ENCODE peak calls at places on chromosomes 5 and 9, in five cellular contexts. One of them, this sample, is unnamed.

GRCh38 chr9:21559402-21560280 is 77.5 kb upstream of the IFNE start:
- DNase-seq in GM12865: peak
- DNase-seq in stimulated activated naive CD8-positive, alpha-beta T cell treated with anti-CD3 and anti-CD28 coated beads, Interleukin-15, Interleukin-2, amounts not matched to agents 100 U/mL and 50 U/mL, for 24 hours: peak
- DNase-seq in activated CD4-positive, alpha-beta T cell treated with anti-CD3 and anti-CD28 coated beads, Interleukin-2, amount 50 U/mL, for 48 hours: peak
- DNase-seq in bronchial epithelial cell: peak
- DNase-seq in this sample: no peak

GRCh38 chr5:139133237-139133636 is 64.9 kb downstream of the SIL1 start:
- DNase-seq in bronchial epithelial cell: no peak
- DNase-seq in activated CD4-positive, alpha-beta T cell treated with anti-CD3 and anti-CD28 coated beads, Interleukin-2, amount 50 U/mL, for 48 hours: no peak
- DNase-seq in stimulated activated naive CD8-positive, alpha-beta T cell treated with anti-CD3 and anti-CD28 coated beads, Interleukin-15, Interleukin-2, amounts not matched to agents 100 U/mL and 50 U/mL, for 24 hours: no peak
- DNase-seq in GM12865: no peak
- DNase-seq in this sample: no peak

GRCh38 chr5:88845081-88845697 is 37.8 kb downstream of the MEF2C start:
- DNase-seq in activated CD4-positive, alpha-beta T cell treated with anti-CD3 and anti-CD28 coated beads, Interleukin-2, amount 50 U/mL, for 48 hours: no peak
- DNase-seq in bronchial epithelial cell: no peak
- DNase-seq in GM12865: peak
- DNase-seq in stimulated activated naive CD8-positive, alpha-beta T cell treated with anti-CD3 and anti-CD28 coated beads, Interleukin-15, Interleukin-2, amounts not matched to agents 100 U/mL and 50 U/mL, for 24 hours: no peak
- DNase-seq in this sample: no peak

GRCh38 chr9:7676757-7677156 is 122.8 kb downstream of the DMAC1 start:
- DNase-seq in activated CD4-positive, alpha-beta T cell treated with anti-CD3 and anti-CD28 coated beads, Interleukin-2, amount 50 U/mL, for 48 hours: no peak
- DNase-seq in GM12865: no peak
- DNase-seq in stimulated activated naive CD8-positive, alpha-beta T cell treated with anti-CD3 and anti-CD28 coated beads, Interleukin-15, Interleukin-2, amounts not matched to agents 100 U/mL and 50 U/mL, for 24 hours: no peak
- DNase-seq in bronchial epithelial cell: no peak
- DNase-seq in this sample: no peak

GRCh38 chr9:115395511-115396021 is 277.6 kb upstream of the TNC start:
- DNase-seq in stimulated activated naive CD8-positive, alpha-beta T cell treated with anti-CD3 and anti-CD28 coated beads, Interleukin-15, Interleukin-2, amounts not matched to agents 100 U/mL and 50 U/mL, for 24 hours: no peak
- DNase-seq in bronchial epithelial cell: peak
- DNase-seq in GM12865: no peak
- DNase-seq in activated CD4-positive, alpha-beta T cell treated with anti-CD3 and anti-CD28 coated beads, Interleukin-2, amount 50 U/mL, for 48 hours: no peak
- DNase-seq in this sample: no peak

GRCh38 chr9:129235931-129236331 is 57.9 kb upstream of the IER5L start:
- DNase-seq in activated CD4-positive, alpha-beta T cell treated with anti-CD3 and anti-CD28 coated beads, Interleukin-2, amount 50 U/mL, for 48 hours: peak
- DNase-seq in stimulated activated naive CD8-positive, alpha-beta T cell treated with anti-CD3 and anti-CD28 coated beads, Interleukin-15, Interleukin-2, amounts not matched to agents 100 U/mL and 50 U/mL, for 24 hours: peak
- DNase-seq in bronchial epithelial cell: no peak
- DNase-seq in GM12865: peak
- DNase-seq in this sample: no peak

GRCh38 chr5:137496919-137497318 is 2.2 kb downstream of the SPOCK1 start:
- DNase-seq in activated CD4-positive, alpha-beta T cell treated with anti-CD3 and anti-CD28 coated beads, Interleukin-2, amount 50 U/mL, for 48 hours: no peak
- DNase-seq in GM12865: no peak
- DNase-seq in stimulated activated naive CD8-positive, alpha-beta T cell treated with anti-CD3 and anti-CD28 coated beads, Interleukin-15, Interleukin-2, amounts not matched to agents 100 U/mL and 50 U/mL, for 24 hours: no peak
- DNase-seq in bronchial epithelial cell: no peak
- DNase-seq in this sample: no peak

GRCh38 chr5:145347026-145347616 is 488.0 kb downstream of the PRELID2 start:
- DNase-seq in GM12865: peak
- DNase-seq in bronchial epithelial cell: peak
- DNase-seq in stimulated activated naive CD8-positive, alpha-beta T cell treated with anti-CD3 and anti-CD28 coated beads, Interleukin-15, Interleukin-2, amounts not matched to agents 100 U/mL and 50 U/mL, for 24 hours: no peak
- DNase-seq in activated CD4-positive, alpha-beta T cell treated with anti-CD3 and anti-CD28 coated beads, Interleukin-2, amount 50 U/mL, for 48 hours: no peak
- DNase-seq in this sample: no peak

GRCh38 chr5:66337827-66338226 is 193.7 kb downstream of the SREK1 start:
- DNase-seq in activated CD4-positive, alpha-beta T cell treated with anti-CD3 and anti-CD28 coated beads, Interleukin-2, amount 50 U/mL, for 48 hours: no peak
- DNase-seq in stimulated activated naive CD8-positive, alpha-beta T cell treated with anti-CD3 and anti-CD28 coated beads, Interleukin-15, Interleukin-2, amounts not matched to agents 100 U/mL and 50 U/mL, for 24 hours: no peak
- DNase-seq in GM12865: no peak
- DNase-seq in bronchial epithelial cell: no peak
- DNase-seq in this sample: no peak

GRCh38 chr9:91992636-91993035 is 42.6 kb upstream of the ROR2 start:
- DNase-seq in bronchial epithelial cell: no peak
- DNase-seq in GM12865: no peak
- DNase-seq in stimulated activated naive CD8-positive, alpha-beta T cell treated with anti-CD3 and anti-CD28 coated beads, Interleukin-15, Interleukin-2, amounts not matched to agents 100 U/mL and 50 U/mL, for 24 hours: no peak
- DNase-seq in activated CD4-positive, alpha-beta T cell treated with anti-CD3 and anti-CD28 coated beads, Interleukin-2, amount 50 U/mL, for 48 hours: no peak
- DNase-seq in this sample: no peak

GRCh38 chr9:133574791-133575672 is 34.2 kb downstream of the FAM163B start:
- DNase-seq in bronchial epithelial cell: no peak
- DNase-seq in GM12865: no peak
- DNase-seq in stimulated activated naive CD8-positive, alpha-beta T cell treated with anti-CD3 and anti-CD28 coated beads, Interleukin-15, Interleukin-2, amounts not matched to agents 100 U/mL and 50 U/mL, for 24 hours: no peak
- DNase-seq in activated CD4-positive, alpha-beta T cell treated with anti-CD3 and anti-CD28 coated beads, Interleukin-2, amount 50 U/mL, for 48 hours: no peak
- DNase-seq in this sample: no peak

GRCh38 chr5:140189977-140190867 is 15.2 kb downstream of the CYSTM1 start:
- DNase-seq in activated CD4-positive, alpha-beta T cell treated with anti-CD3 and anti-CD28 coated beads, Interleukin-2, amount 50 U/mL, for 48 hours: no peak
- DNase-seq in stimulated activated naive CD8-positive, alpha-beta T cell treated with anti-CD3 and anti-CD28 coated beads, Interleukin-15, Interleukin-2, amounts not matched to agents 100 U/mL and 50 U/mL, for 24 hours: no peak
- DNase-seq in bronchial epithelial cell: peak
- DNase-seq in GM12865: no peak
- DNase-seq in this sample: no peak

GRCh38 chr9:20012232-20012631 is 223.4 kb upstream of the SLC24A2 start:
- DNase-seq in bronchial epithelial cell: no peak
- DNase-seq in stimulated activated naive CD8-positive, alpha-beta T cell treated with anti-CD3 and anti-CD28 coated beads, Interleukin-15, Interleukin-2, amounts not matched to agents 100 U/mL and 50 U/mL, for 24 hours: no peak
- DNase-seq in GM12865: no peak
- DNase-seq in activated CD4-positive, alpha-beta T cell treated with anti-CD3 and anti-CD28 coated beads, Interleukin-2, amount 50 U/mL, for 48 hours: peak
- DNase-seq in this sample: no peak

GRCh38 chr9:134014946-134015345 is 10.3 kb upstream of the BRD3OS start:
- DNase-seq in GM12865: no peak
- DNase-seq in activated CD4-positive, alpha-beta T cell treated with anti-CD3 and anti-CD28 coated beads, Interleukin-2, amount 50 U/mL, for 48 hours: no peak
- DNase-seq in stimulated activated naive CD8-positive, alpha-beta T cell treated with anti-CD3 and anti-CD28 coated beads, Interleukin-15, Interleukin-2, amounts not matched to agents 100 U/mL and 50 U/mL, for 24 hours: no peak
- DNase-seq in bronchial epithelial cell: peak
- DNase-seq in this sample: no peak

GRCh38 chr9:135184661-135185459 is 97.4 kb downstream of the OLFM1 start:
- DNase-seq in stimulated activated naive CD8-positive, alpha-beta T cell treated with anti-CD3 and anti-CD28 coated beads, Interleukin-15, Interleukin-2, amounts not matched to agents 100 U/mL and 50 U/mL, for 24 hours: no peak
- DNase-seq in activated CD4-positive, alpha-beta T cell treated with anti-CD3 and anti-CD28 coated beads, Interleukin-2, amount 50 U/mL, for 48 hours: no peak
- DNase-seq in bronchial epithelial cell: no peak
- DNase-seq in GM12865: no peak
- DNase-seq in this sample: no peak

GRCh38 chr5:111670826-111671492 is 86.0 kb downstream of the NREP start:
- DNase-seq in GM12865: no peak
- DNase-seq in bronchial epithelial cell: peak
- DNase-seq in stimulated activated naive CD8-positive, alpha-beta T cell treated with anti-CD3 and anti-CD28 coated beads, Interleukin-15, Interleukin-2, amounts not matched to agents 100 U/mL and 50 U/mL, for 24 hours: no peak
- DNase-seq in activated CD4-positive, alpha-beta T cell treated with anti-CD3 and anti-CD28 coated beads, Interleukin-2, amount 50 U/mL, for 48 hours: no peak
- DNase-seq in this sample: no peak

GRCh38 chr5:5314166-5314565 is 108.3 kb upstream of the ICE1 start:
- DNase-seq in GM12865: no peak
- DNase-seq in activated CD4-positive, alpha-beta T cell treated with anti-CD3 and anti-CD28 coated beads, Interleukin-2, amount 50 U/mL, for 48 hours: no peak
- DNase-seq in bronchial epithelial cell: no peak
- DNase-seq in stimulated activated naive CD8-positive, alpha-beta T cell treated with anti-CD3 and anti-CD28 coated beads, Interleukin-15, Interleukin-2, amounts not matched to agents 100 U/mL and 50 U/mL, for 24 hours: no peak
- DNase-seq in this sample: no peak

GRCh38 chr9:97808972-97809371 is 44.1 kb upstream of the FOXE1 start:
- DNase-seq in bronchial epithelial cell: peak
- DNase-seq in GM12865: no peak
- DNase-seq in activated CD4-positive, alpha-beta T cell treated with anti-CD3 and anti-CD28 coated beads, Interleukin-2, amount 50 U/mL, for 48 hours: no peak
- DNase-seq in stimulated activated naive CD8-positive, alpha-beta T cell treated with anti-CD3 and anti-CD28 coated beads, Interleukin-15, Interleukin-2, amounts not matched to agents 100 U/mL and 50 U/mL, for 24 hours: no peak
- DNase-seq in this sample: no peak

GRCh38 chr9:86723351-86723750 is 224.0 kb downstream of the GAS1 start:
- DNase-seq in activated CD4-positive, alpha-beta T cell treated with anti-CD3 and anti-CD28 coated beads, Interleukin-2, amount 50 U/mL, for 48 hours: no peak
- DNase-seq in GM12865: no peak
- DNase-seq in bronchial epithelial cell: no peak
- DNase-seq in stimulated activated naive CD8-positive, alpha-beta T cell treated with anti-CD3 and anti-CD28 coated beads, Interleukin-15, Interleukin-2, amounts not matched to agents 100 U/mL and 50 U/mL, for 24 hours: peak
- DNase-seq in this sample: no peak

GRCh38 chr5:124477577-124477976 is 268.9 kb downstream of the ZNF608 start:
- DNase-seq in activated CD4-positive, alpha-beta T cell treated with anti-CD3 and anti-CD28 coated beads, Interleukin-2, amount 50 U/mL, for 48 hours: no peak
- DNase-seq in GM12865: no peak
- DNase-seq in stimulated activated naive CD8-positive, alpha-beta T cell treated with anti-CD3 and anti-CD28 coated beads, Interleukin-15, Interleukin-2, amounts not matched to agents 100 U/mL and 50 U/mL, for 24 hours: no peak
- DNase-seq in bronchial epithelial cell: no peak
- DNase-seq in this sample: no peak

GRCh38 chr5:175739973-175740372 is 82.1 kb downstream of the HRH2 start:
- DNase-seq in stimulated activated naive CD8-positive, alpha-beta T cell treated with anti-CD3 and anti-CD28 coated beads, Interleukin-15, Interleukin-2, amounts not matched to agents 100 U/mL and 50 U/mL, for 24 hours: no peak
- DNase-seq in activated CD4-positive, alpha-beta T cell treated with anti-CD3 and anti-CD28 coated beads, Interleukin-2, amount 50 U/mL, for 48 hours: no peak
- DNase-seq in bronchial epithelial cell: no peak
- DNase-seq in GM12865: no peak
- DNase-seq in this sample: no peak

GRCh38 chr5:104347119-104347708 is 784.6 kb upstream of the NUDT12 start:
- DNase-seq in activated CD4-positive, alpha-beta T cell treated with anti-CD3 and anti-CD28 coated beads, Interleukin-2, amount 50 U/mL, for 48 hours: no peak
- DNase-seq in stimulated activated naive CD8-positive, alpha-beta T cell treated with anti-CD3 and anti-CD28 coated beads, Interleukin-15, Interleukin-2, amounts not matched to agents 100 U/mL and 50 U/mL, for 24 hours: no peak
- DNase-seq in bronchial epithelial cell: peak
- DNase-seq in GM12865: peak
- DNase-seq in this sample: no peak

GRCh38 chr5:56164371-56164770 is 68.8 kb downstream of the ANKRD55 start:
- DNase-seq in stimulated activated naive CD8-positive, alpha-beta T cell treated with anti-CD3 and anti-CD28 coated beads, Interleukin-15, Interleukin-2, amounts not matched to agents 100 U/mL and 50 U/mL, for 24 hours: no peak
- DNase-seq in activated CD4-positive, alpha-beta T cell treated with anti-CD3 and anti-CD28 coated beads, Interleukin-2, amount 50 U/mL, for 48 hours: no peak
- DNase-seq in bronchial epithelial cell: no peak
- DNase-seq in GM12865: no peak
- DNase-seq in this sample: no peak

GRCh38 chr9:95901506-95901905 is 26.0 kb downstream of the ERCC6L2 start:
- DNase-seq in activated CD4-positive, alpha-beta T cell treated with anti-CD3 and anti-CD28 coated beads, Interleukin-2, amount 50 U/mL, for 48 hours: no peak
- DNase-seq in stimulated activated naive CD8-positive, alpha-beta T cell treated with anti-CD3 and anti-CD28 coated beads, Interleukin-15, Interleukin-2, amounts not matched to agents 100 U/mL and 50 U/mL, for 24 hours: no peak
- DNase-seq in bronchial epithelial cell: peak
- DNase-seq in GM12865: no peak
- DNase-seq in this sample: no peak

GRCh38 chr5:133460172-133460758 is 152.1 kb downstream of the FSTL4 start:
- DNase-seq in bronchial epithelial cell: peak
- DNase-seq in activated CD4-positive, alpha-beta T cell treated with anti-CD3 and anti-CD28 coated beads, Interleukin-2, amount 50 U/mL, for 48 hours: peak
- DNase-seq in stimulated activated naive CD8-positive, alpha-beta T cell treated with anti-CD3 and anti-CD28 coated beads, Interleukin-15, Interleukin-2, amounts not matched to agents 100 U/mL and 50 U/mL, for 24 hours: peak
- DNase-seq in GM12865: peak
- DNase-seq in this sample: no peak

GRCh38 chr5:75672616-75673015 is 44.6 kb downstream of the POC5 start:
- DNase-seq in bronchial epithelial cell: no peak
- DNase-seq in activated CD4-positive, alpha-beta T cell treated with anti-CD3 and anti-CD28 coated beads, Interleukin-2, amount 50 U/mL, for 48 hours: no peak
- DNase-seq in stimulated activated naive CD8-positive, alpha-beta T cell treated with anti-CD3 and anti-CD28 coated beads, Interleukin-15, Interleukin-2, amounts not matched to agents 100 U/mL and 50 U/mL, for 24 hours: no peak
- DNase-seq in GM12865: no peak
- DNase-seq in this sample: no peak

GRCh38 chr9:30846644-30847043 is 1537.8 kb upstream of the ACO1 start:
- DNase-seq in bronchial epithelial cell: no peak
- DNase-seq in stimulated activated naive CD8-positive, alpha-beta T cell treated with anti-CD3 and anti-CD28 coated beads, Interleukin-15, Interleukin-2, amounts not matched to agents 100 U/mL and 50 U/mL, for 24 hours: no peak
- DNase-seq in activated CD4-positive, alpha-beta T cell treated with anti-CD3 and anti-CD28 coated beads, Interleukin-2, amount 50 U/mL, for 48 hours: no peak
- DNase-seq in GM12865: no peak
- DNase-seq in this sample: no peak

GRCh38 chr5:137034213-137034612 is 464.9 kb downstream of the SPOCK1 start:
- DNase-seq in activated CD4-positive, alpha-beta T cell treated with anti-CD3 and anti-CD28 coated beads, Interleukin-2, amount 50 U/mL, for 48 hours: no peak
- DNase-seq in stimulated activated naive CD8-positive, alpha-beta T cell treated with anti-CD3 and anti-CD28 coated beads, Interleukin-15, Interleukin-2, amounts not matched to agents 100 U/mL and 50 U/mL, for 24 hours: no peak
- DNase-seq in GM12865: no peak
- DNase-seq in bronchial epithelial cell: no peak
- DNase-seq in this sample: no peak

GRCh38 chr9:72905514-72906480 is 47.1 kb downstream of the ALDH1A1 start:
- DNase-seq in bronchial epithelial cell: no peak
- DNase-seq in stimulated activated naive CD8-positive, alpha-beta T cell treated with anti-CD3 and anti-CD28 coated beads, Interleukin-15, Interleukin-2, amounts not matched to agents 100 U/mL and 50 U/mL, for 24 hours: no peak
- DNase-seq in GM12865: no peak
- DNase-seq in activated CD4-positive, alpha-beta T cell treated with anti-CD3 and anti-CD28 coated beads, Interleukin-2, amount 50 U/mL, for 48 hours: no peak
- DNase-seq in this sample: no peak

GRCh38 chr9:121638901-121639592 is 12.4 kb upstream of the DAB2IP start:
- DNase-seq in GM12865: no peak
- DNase-seq in bronchial epithelial cell: no peak
- DNase-seq in stimulated activated naive CD8-positive, alpha-beta T cell treated with anti-CD3 and anti-CD28 coated beads, Interleukin-15, Interleukin-2, amounts not matched to agents 100 U/mL and 50 U/mL, for 24 hours: no peak
- DNase-seq in activated CD4-positive, alpha-beta T cell treated with anti-CD3 and anti-CD28 coated beads, Interleukin-2, amount 50 U/mL, for 48 hours: no peak
- DNase-seq in this sample: no peak

GRCh38 chr5:132272341-132273210 is 15.1 kb downstream of the PDLIM4 start:
- DNase-seq in stimulated activated naive CD8-positive, alpha-beta T cell treated with anti-CD3 and anti-CD28 coated beads, Interleukin-15, Interleukin-2, amounts not matched to agents 100 U/mL and 50 U/mL, for 24 hours: peak
- DNase-seq in activated CD4-positive, alpha-beta T cell treated with anti-CD3 and anti-CD28 coated beads, Interleukin-2, amount 50 U/mL, for 48 hours: peak
- DNase-seq in bronchial epithelial cell: no peak
- DNase-seq in GM12865: peak
- DNase-seq in this sample: peak

GRCh38 chr9:94927048-94927761 is 200.7 kb downstream of the AOPEP start:
- DNase-seq in stimulated activated naive CD8-positive, alpha-beta T cell treated with anti-CD3 and anti-CD28 coated beads, Interleukin-15, Interleukin-2, amounts not matched to agents 100 U/mL and 50 U/mL, for 24 hours: no peak
- DNase-seq in GM12865: no peak
- DNase-seq in activated CD4-positive, alpha-beta T cell treated with anti-CD3 and anti-CD28 coated beads, Interleukin-2, amount 50 U/mL, for 48 hours: no peak
- DNase-seq in bronchial epithelial cell: no peak
- DNase-seq in this sample: no peak

GRCh38 chr9:113488490-113488889 is 25.0 kb downstream of the RGS3 start:
- DNase-seq in stimulated activated naive CD8-positive, alpha-beta T cell treated with anti-CD3 and anti-CD28 coated beads, Interleukin-15, Interleukin-2, amounts not matched to agents 100 U/mL and 50 U/mL, for 24 hours: no peak
- DNase-seq in activated CD4-positive, alpha-beta T cell treated with anti-CD3 and anti-CD28 coated beads, Interleukin-2, amount 50 U/mL, for 48 hours: no peak
- DNase-seq in bronchial epithelial cell: no peak
- DNase-seq in GM12865: no peak
- DNase-seq in this sample: no peak

GRCh38 chr9:6978591-6978990 is 220.8 kb downstream of the KDM4C start:
- DNase-seq in activated CD4-positive, alpha-beta T cell treated with anti-CD3 and anti-CD28 coated beads, Interleukin-2, amount 50 U/mL, for 48 hours: no peak
- DNase-seq in stimulated activated naive CD8-positive, alpha-beta T cell treated with anti-CD3 and anti-CD28 coated beads, Interleukin-15, Interleukin-2, amounts not matched to agents 100 U/mL and 50 U/mL, for 24 hours: no peak
- DNase-seq in GM12865: no peak
- DNase-seq in bronchial epithelial cell: no peak
- DNase-seq in this sample: no peak

GRCh38 chr9:98558575-98558974 is 150.2 kb downstream of the GABBR2 start:
- DNase-seq in bronchial epithelial cell: peak
- DNase-seq in activated CD4-positive, alpha-beta T cell treated with anti-CD3 and anti-CD28 coated beads, Interleukin-2, amount 50 U/mL, for 48 hours: no peak
- DNase-seq in stimulated activated naive CD8-positive, alpha-beta T cell treated with anti-CD3 and anti-CD28 coated beads, Interleukin-15, Interleukin-2, amounts not matched to agents 100 U/mL and 50 U/mL, for 24 hours: no peak
- DNase-seq in GM12865: peak
- DNase-seq in this sample: no peak

GRCh38 chr5:80777347-80778287 is 122.8 kb upstream of the DHFR start:
- DNase-seq in activated CD4-positive, alpha-beta T cell treated with anti-CD3 and anti-CD28 coated beads, Interleukin-2, amount 50 U/mL, for 48 hours: no peak
- DNase-seq in stimulated activated naive CD8-positive, alpha-beta T cell treated with anti-CD3 and anti-CD28 coated beads, Interleukin-15, Interleukin-2, amounts not matched to agents 100 U/mL and 50 U/mL, for 24 hours: peak
- DNase-seq in GM12865: no peak
- DNase-seq in bronchial epithelial cell: no peak
- DNase-seq in this sample: no peak

GRCh38 chr9:129887210-129888084 is 52.2 kb downstream of the USP20 start:
- DNase-seq in GM12865: peak
- DNase-seq in stimulated activated naive CD8-positive, alpha-beta T cell treated with anti-CD3 and anti-CD28 coated beads, Interleukin-15, Interleukin-2, amounts not matched to agents 100 U/mL and 50 U/mL, for 24 hours: peak
- DNase-seq in activated CD4-positive, alpha-beta T cell treated with anti-CD3 and anti-CD28 coated beads, Interleukin-2, amount 50 U/mL, for 48 hours: peak
- DNase-seq in bronchial epithelial cell: no peak
- DNase-seq in this sample: no peak

GRCh38 chr5:14748180-14748900 is 83.8 kb downstream of the OTULIN start:
- DNase-seq in stimulated activated naive CD8-positive, alpha-beta T cell treated with anti-CD3 and anti-CD28 coated beads, Interleukin-15, Interleukin-2, amounts not matched to agents 100 U/mL and 50 U/mL, for 24 hours: no peak
- DNase-seq in activated CD4-positive, alpha-beta T cell treated with anti-CD3 and anti-CD28 coated beads, Interleukin-2, amount 50 U/mL, for 48 hours: no peak
- DNase-seq in GM12865: no peak
- DNase-seq in bronchial epithelial cell: no peak
- DNase-seq in this sample: no peak

GRCh38 chr9:3916984-3917383 is 382.9 kb downstream of the GLIS3 start:
- DNase-seq in stimulated activated naive CD8-positive, alpha-beta T cell treated with anti-CD3 and anti-CD28 coated beads, Interleukin-15, Interleukin-2, amounts not matched to agents 100 U/mL and 50 U/mL, for 24 hours: no peak
- DNase-seq in bronchial epithelial cell: peak
- DNase-seq in GM12865: no peak
- DNase-seq in activated CD4-positive, alpha-beta T cell treated with anti-CD3 and anti-CD28 coated beads, Interleukin-2, amount 50 U/mL, for 48 hours: no peak
- DNase-seq in this sample: no peak

This sample was measured in stimulated activated CD8-positive, alpha-beta memory T cell treated with anti-CD3 and anti-CD28 coated beads, Interleukin-7, amount 100 ng/mL, for 1 hour.